ENCODE peak calls at places on chromosomes 4 and X, in four cellular contexts. I is pons, P is memory B cell, O is K562. H is an unnamed sample.

GRCh38 chrX:19566359-19567141 is 51.2 kb upstream of the MAP3K15 start:
- DNase-seq in P (peak; percentile 3), O (no peak), I (peak; percentile 25), H (peak; percentile 36)

GRCh38 chrX:15465347-15465746 is 27.8 kb downstream of the PIR start:
- DNase-seq in O (no peak), I (no peak), P (peak; percentile 1), H (peak; percentile 14)

GRCh38 chr4:109302366-109303140 is at the start of gene COL25A1:
- DNase-seq in I (no peak), O (no peak), P (no peak), H (no peak)

GRCh38 chr4:156344397-156344796 is 390.7 kb upstream of the CTSO start:
- DNase-seq in I (no peak), O (no peak), P (no peak), H (no peak)

GRCh38 chrX:14837155-14837554 is 35.7 kb downstream of the FANCB start:
- DNase-seq in I (no peak), O (no peak), P (no peak), H (no peak)

GRCh38 chr4:173191623-173192041 is 23.0 kb downstream of the GALNT7 start:
- DNase-seq in P (no peak), O (no peak), I (no peak), H (no peak)

GRCh38 chrX:96361844-96362243 is 322.8 kb upstream of the DIAPH2 start:
- DNase-seq in P (no peak), I (no peak), O (no peak), H (no peak)

GRCh38 chrX:110167952-110168451 is 149.9 kb downstream of the AMMECR1 start:
- DNase-seq in P (no peak), I (no peak), O (peak; percentile 75), H (peak; percentile 14)

GRCh38 chr4:185912779-185913178 is 100.8 kb upstream of the SORBS2 start:
- DNase-seq in O (no peak), I (no peak), P (no peak), H (no peak)

GRCh38 chr4:139530833-139531427 is 25.1 kb downstream of the SETD7 start:
- DNase-seq in I (peak; percentile 70), P (peak; percentile 54), O (peak; percentile 75), H (peak; percentile 8)

GRCh38 chr4:154384012-154384411 is 107.6 kb downstream of the DCHS2 start:
- DNase-seq in P (no peak), I (no peak), O (no peak), H (no peak)

GRCh38 chr4:170675568-170676262 is 586.0 kb upstream of the AADAT start:
- DNase-seq in I (no peak), O (no peak), P (no peak), H (no peak)

GRCh38 chr4:41058426-41058825 is 155.9 kb downstream of the APBB2 start:
- DNase-seq in I (no peak), O (no peak), P (no peak), H (no peak)

GRCh38 chr4:41133619-41134018 is 80.7 kb downstream of the APBB2 start:
- DNase-seq in I (peak; percentile 7), O (no peak), P (no peak), H (no peak)

GRCh38 chrX:68912113-68912980 is 83.5 kb downstream of the EFNB1 start:
- DNase-seq in O (no peak), P (no peak), I (no peak), H (no peak)

GRCh38 chr4:184028571-184028996 is 123.5 kb downstream of the STOX2 start:
- DNase-seq in I (no peak), P (no peak), O (no peak), H (no peak)

GRCh38 chr4:176298664-176299063 is 21.1 kb upstream of the SPCS3 start:
- DNase-seq in P (no peak), O (no peak), I (no peak), H (no peak)

GRCh38 chrX:47595701-47596655 is 13.7 kb downstream of the TIMP1 start:
- DNase-seq in I (no peak), O (no peak), P (no peak), H (no peak)

GRCh38 chr4:144670776-144671175 is 24.8 kb downstream of the HHIP start:
- DNase-seq in I (no peak), O (no peak), P (no peak), H (no peak)

GRCh38 chr4:150217192-150217591 is 138.9 kb downstream of the DCLK2 start:
- DNase-seq in P (no peak), I (peak; percentile 95), O (no peak), H (no peak)

GRCh38 chr4:29142708-29143107 is 1577.5 kb upstream of the PCDH7 start:
- DNase-seq in I (no peak), O (no peak), P (no peak), H (no peak)

GRCh38 chrX:40539214-40540142 is 41.3 kb upstream of the ATP6AP2 start:
- DNase-seq in P (peak; percentile 46), O (peak; percentile 64), I (peak; percentile 21), H (peak; percentile 42)

GRCh38 chr4:186190456-186191265 is 706 bp upstream of the CYP4V2 start:
- DNase-seq in O (peak; percentile 68), P (peak; percentile 21), I (peak; percentile 43), H (peak; percentile 39)

GRCh38 chrX:331145-331771 is 12.7 kb upstream of the GTPBP6 start:
- DNase-seq in I (no peak), O (no peak), P (no peak), H (no peak)

GRCh38 chr4:3375688-3376087 is 66.1 kb upstream of the HGFAC start:
- DNase-seq in P (no peak), O (no peak), I (no peak), H (no peak)

GRCh38 chr4:26176621-26177121 is 144.1 kb upstream of the RBPJ start:
- DNase-seq in P (no peak), O (no peak), I (no peak), H (no peak)

GRCh38 chr4:11418610-11419009 is 10.1 kb downstream of the HS3ST1 start:
- DNase-seq in P (no peak), I (no peak), O (no peak), H (no peak)

GRCh38 chr4:67035501-67035900 is 509.8 kb downstream of the CENPC start:
- DNase-seq in O (no peak), P (no peak), I (no peak), H (no peak)

GRCh38 chr4:61462451-61463326 is 262.6 kb downstream of the ADGRL3 start:
- DNase-seq in P (no peak), I (no peak), O (no peak), H (no peak)

GRCh38 chrX:22534643-22535042 is 261.9 kb downstream of the CBLL2 start:
- DNase-seq in P (no peak), O (no peak), I (no peak), H (no peak)

H was measured in stimulated activated naive B cell treated with anti-CD40 and anti-IgM and Interleukin-4, amounts not matched to agents 10 μg/mL and 1 μg/mL and 100 μg/mL, for 72 hours.